ENCODE peak calls at places on chromosomes 4 and X, in five cellular contexts. T, D, J, I and K are unnamed samples.

GRCh38 chr4:182975806-182976205 is 58.6 kb upstream of the DCTD start:
- DNase-seq in T (no peak), D (peak), J (peak), I (peak), K (peak)

GRCh38 chr4:180105362-180105761 is 2137.8 kb upstream of the TENM3 start:
- DNase-seq in T (no peak), D (no peak), J (no peak), I (no peak), K (no peak)

GRCh38 chr4:98557497-98557896 is 100.9 kb downstream of the TSPAN5 start:
- DNase-seq in T (no peak), D (no peak), J (no peak), I (peak), K (no peak)

GRCh38 chr4:156983366-156983765 is 11.8 kb upstream of the PDGFC start:
- DNase-seq in T (no peak), D (peak), J (no peak), I (peak), K (no peak)

GRCh38 chrX:74421181-74422028 is at the start of gene SLC16A2:
- DNase-seq in T (no peak), D (peak), J (no peak), I (peak), K (peak)

GRCh38 chr4:140137654-140138053 is 16.3 kb downstream of the MAML3 start:
- DNase-seq in T (no peak), D (no peak), J (no peak), I (peak), K (no peak)

GRCh38 chrX:107168259-107168658 is 38.0 kb downstream of the NUP62CL start:
- DNase-seq in T (no peak), D (no peak), J (peak), I (no peak), K (no peak)

GRCh38 chrX:3576886-3577516 is 136.4 kb downstream of the PRKX start:
- DNase-seq in T (no peak), D (no peak), J (no peak), I (no peak), K (peak)

GRCh38 chr4:62644372-62644771 is 1444.2 kb downstream of the ADGRL3 start:
- DNase-seq in T (peak), D (no peak), J (no peak), I (no peak), K (peak)

GRCh38 chr4:11470709-11471441 is 42.2 kb upstream of the HS3ST1 start:
- DNase-seq in T (no peak), D (no peak), J (no peak), I (peak), K (no peak)

GRCh38 chrX:136608295-136608933 is 39.5 kb upstream of the CD40LG start:
- DNase-seq in T (no peak), D (no peak), J (no peak), I (peak), K (peak)

GRCh38 chr4:154738426-154738825 is 5.4 kb upstream of the LRAT start:
- DNase-seq in T (no peak), D (no peak), J (no peak), I (no peak), K (no peak)

GRCh38 chr4:138192113-138192512 is 50.0 kb downstream of the SLC7A11 start:
- DNase-seq in T (peak), D (peak), J (peak), I (peak), K (peak)

GRCh38 chr4:85703098-85703497 is 228.1 kb downstream of the ARHGAP24 start:
- DNase-seq in T (no peak), D (no peak), J (no peak), I (no peak), K (no peak)

GRCh38 chrX:80335062-80335830 is 85.0 kb upstream of the TENT5D start:
- DNase-seq in T (no peak), D (peak), J (peak), I (no peak), K (no peak)

GRCh38 chrX:28787206-28787605 is 200.0 kb downstream of the IL1RAPL1 start:
- DNase-seq in T (no peak), D (peak), J (no peak), I (peak), K (no peak)

GRCh38 chrX:39577976-39578962 is 519.5 kb downstream of the BCOR start:
- DNase-seq in T (no peak), D (no peak), J (no peak), I (no peak), K (peak)

GRCh38 chr4:57607616-57608150 is 497.5 kb upstream of the IGFBP7 start:
- DNase-seq in T (no peak), D (no peak), J (no peak), I (no peak), K (no peak)

GRCh38 chr4:15345134-15345533 is 82.7 kb upstream of the C1QTNF7 start:
- DNase-seq in T (no peak), D (no peak), J (no peak), I (no peak), K (no peak)

GRCh38 chrX:49163555-49164419 is 1.2 kb downstream of the MAGIX start:
- DNase-seq in T (peak), D (peak), J (peak), I (peak), K (peak)
- H3K4me3 ChIP-seq in T (peak), D (peak), J (peak), I (no peak), K (peak)

GRCh38 chr4:143251781-143252180 is 67.1 kb downstream of the USP38 start:
- DNase-seq in T (no peak), D (no peak), J (no peak), I (no peak), K (no peak)
- TF ChIP-seq MYC in T (no peak), D (no peak), J (no peak), I (no peak), K (no peak)

GRCh38 chr4:4529412-4529811 is 12.4 kb downstream of the STX18 start:
- DNase-seq in T (no peak), D (no peak), J (no peak), I (no peak), K (no peak)
- TF ChIP-seq POLR2A in T (no peak), D (no peak), J (no peak), I (no peak), K (no peak)

GRCh38 chrX:55813150-55813549 is 95.6 kb downstream of the RRAGB start:
- DNase-seq in T (no peak), D (no peak), J (no peak), I (no peak), K (no peak)

GRCh38 chrX:55816023-55816422 is 98.5 kb downstream of the RRAGB start:
- DNase-seq in T (no peak), D (no peak), J (no peak), I (no peak), K (peak)

GRCh38 chrX:55818673-55819375 is 101.3 kb downstream of the RRAGB start:
- DNase-seq in T (no peak), D (no peak), J (no peak), I (no peak), K (no peak)

DNA sequence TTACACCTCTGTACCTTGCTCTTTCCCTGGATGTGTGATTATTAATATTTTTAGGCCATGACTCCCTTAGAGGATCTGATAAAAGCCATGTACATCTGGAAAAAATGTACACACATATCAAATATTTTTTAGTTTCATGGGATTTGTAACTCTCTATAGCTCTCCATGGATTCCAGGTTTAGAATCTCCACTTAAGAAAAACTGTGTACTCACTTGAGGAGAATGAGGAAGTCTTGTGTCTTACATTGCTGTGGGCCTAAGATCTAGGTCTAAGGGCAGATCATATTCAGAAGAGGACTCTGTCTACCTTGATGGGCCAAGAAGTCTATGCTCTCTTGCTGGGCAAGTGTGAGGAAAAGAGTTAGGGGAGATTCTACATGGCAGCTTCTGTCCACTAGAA is 98.0 kb downstream of the RRAGB start:
- DNase-seq in T (no peak), D (no peak), J (no peak), I (no peak), K (no peak)
- H3K4me3 ChIP-seq in T (no peak), D (no peak), J (no peak), I (no peak), K (no peak)

GRCh38 chrX:42886519-42886918 is 108.6 kb upstream of the PPP1R2C start:
- DNase-seq in T (no peak), D (no peak), J (no peak), I (peak), K (no peak)
- TF ChIP-seq MYC in T (no peak), D (no peak), J (no peak), I (no peak), K (no peak)

DNA sequence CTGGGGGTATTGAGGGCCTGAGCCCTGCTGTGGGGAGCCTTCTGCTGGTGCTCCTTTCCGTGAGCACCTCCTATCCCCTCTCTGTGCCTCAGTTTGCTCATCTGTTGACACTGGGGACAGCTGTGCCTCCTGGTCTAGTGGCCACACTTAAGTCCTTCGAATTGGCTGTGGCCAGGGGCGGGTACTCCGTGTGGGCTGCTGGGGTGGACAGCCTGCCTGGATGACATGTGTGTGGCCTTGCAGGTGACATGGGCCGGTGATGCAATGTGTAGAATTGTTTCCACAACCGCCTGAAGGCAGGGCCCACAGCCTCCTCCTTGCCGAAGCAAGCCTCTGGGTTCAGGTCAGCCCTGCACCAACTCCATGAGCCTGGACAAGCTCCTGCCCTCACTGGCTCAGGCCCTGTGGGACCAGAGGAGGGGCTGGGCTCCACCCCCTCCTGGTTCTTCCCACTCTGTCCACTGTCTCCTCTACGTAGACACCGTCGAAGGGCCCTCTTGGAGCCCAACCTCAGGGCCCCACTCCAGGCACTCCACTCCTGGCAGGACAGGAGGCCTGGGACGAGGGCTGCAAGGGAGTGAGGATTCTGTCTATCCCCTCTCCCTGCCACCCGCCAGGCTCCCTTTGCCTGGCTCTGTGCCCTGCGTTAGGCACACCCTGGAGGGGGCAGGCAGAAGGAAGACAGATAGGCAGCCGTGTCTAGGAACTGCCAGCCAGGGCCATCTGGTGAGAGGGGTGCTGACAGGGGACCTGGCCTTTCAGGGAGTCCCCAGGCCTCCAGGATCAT is 1.2 kb downstream of the SH3BP2 start:
- DNase-seq in T (peak), D (no peak), J (no peak), I (peak), K (peak)
- TF ChIP-seq POLR2A in T (no peak), D (no peak), J (no peak), I (no peak), K (no peak)